ENCODE peak calls at places on chromosomes 5 and 9, in nine cellular contexts. P is HL-60; O is A549; J is fibroblast of the aortic adventitia; R is IMR-90; Y is psoas muscle; V is uterus; D is CD4-positive, alpha-beta T cell; A is K562. T is an unnamed sample.

GRCh38 chr9:92242115-92242778 is 51.2 kb downstream of the IARS1 start:
- DNase-seq in P (no peak), O (peak), J (peak), R (peak), Y (no peak), V (peak), D (no peak), A (no peak), T (no peak)

GRCh38 chr5:109453251-109453650 is 43.5 kb upstream of the PJA2 start:
- DNase-seq in P (no peak), O (no peak), J (no peak), R (peak), Y (no peak), V (no peak), D (no peak), A (no peak), T (no peak)

GRCh38 chr5:36494756-36495637 is 111.4 kb upstream of the SLC1A3 start:
- DNase-seq in P (no peak), O (no peak), J (peak), R (peak), Y (no peak), V (no peak), D (no peak), A (no peak), T (no peak)

GRCh38 chr9:100554935-100555401 is 22.9 kb upstream of the CAVIN4 start:
- DNase-seq in P (no peak), O (no peak), J (peak), R (peak), Y (no peak), V (no peak), D (no peak), A (no peak), T (no peak)

GRCh38 chr5:68330564-68330963 is 115.0 kb downstream of the PIK3R1 start:
- DNase-seq in P (no peak), O (no peak), J (peak), R (peak), Y (no peak), V (peak), D (no peak), A (no peak), T (no peak)

GRCh38 chr5:177423671-177424070 is 2.8 kb upstream of the GRK6 start:
- DNase-seq in P (no peak), O (no peak), J (no peak), R (no peak), Y (no peak), V (no peak), D (no peak), A (no peak), T (no peak)

GRCh38 chr5:181205735-181206401 is 872 bp upstream of the TRIM7 start:
- DNase-seq in P (no peak), O (no peak), J (no peak), R (peak), Y (no peak), V (no peak), D (no peak), A (no peak), T (no peak)

GRCh38 chr5:138874241-138874640 is 894 bp downstream of the LRRTM2 start:
- DNase-seq in P (no peak), O (no peak), J (peak), R (peak), Y (no peak), V (no peak), D (no peak), A (no peak), T (no peak)

GRCh38 chr5:122442938-122443337 is 130.9 kb downstream of the SNCAIP start:
- DNase-seq in P (no peak), O (no peak), J (no peak), R (no peak), Y (no peak), V (no peak), D (no peak), A (no peak), T (no peak)

GRCh38 chr9:24545847-24546522 is at the start of gene IZUMO3:
- DNase-seq in P (no peak), O (no peak), J (no peak), R (no peak), Y (no peak), V (no peak), D (no peak), A (no peak), T (no peak)

GRCh38 chr5:42745426-42745825 is 11.2 kb upstream of the CCDC152 start:
- DNase-seq in P (no peak), O (peak), J (peak), R (no peak), Y (no peak), V (no peak), D (no peak), A (peak), T (peak)

GRCh38 chr5:65893749-65894430 is 32.5 kb upstream of the ERBIN start:
- DNase-seq in P (no peak), O (no peak), J (no peak), R (no peak), Y (no peak), V (no peak), D (no peak), A (no peak), T (no peak)

GRCh38 chr5:79200573-79201183 is 35.3 kb upstream of the JMY start:
- DNase-seq in P (no peak), O (peak), J (peak), R (peak), Y (no peak), V (no peak), D (no peak), A (peak), T (peak)
- TF ChIP-seq CTCF in P (peak), O (peak), J (peak), R (peak), Y (no peak), V (no peak), D (peak), A (peak), T (peak)

GRCh38 chr9:27888661-27889295 is 315.5 kb upstream of the C9orf72 start:
- DNase-seq in P (peak), O (peak), J (no peak), R (no peak), Y (no peak), V (no peak), D (no peak), A (peak), T (peak)
- TF ChIP-seq CTCF in P (peak), O (peak), J (peak), R (peak), Y (peak), V (no peak), D (peak), A (peak), T (peak)

GRCh38 chr5:150272531-150272930 is 17.0 kb downstream of the CAMK2A start:
- DNase-seq in P (no peak), O (peak), J (peak), R (peak), Y (no peak), V (no peak), D (no peak), A (peak), T (peak)
- TF ChIP-seq CTCF in P (peak), O (peak), J (peak), R (peak), Y (peak), V (peak), D (no peak), A (peak), T (no peak)

DNA sequence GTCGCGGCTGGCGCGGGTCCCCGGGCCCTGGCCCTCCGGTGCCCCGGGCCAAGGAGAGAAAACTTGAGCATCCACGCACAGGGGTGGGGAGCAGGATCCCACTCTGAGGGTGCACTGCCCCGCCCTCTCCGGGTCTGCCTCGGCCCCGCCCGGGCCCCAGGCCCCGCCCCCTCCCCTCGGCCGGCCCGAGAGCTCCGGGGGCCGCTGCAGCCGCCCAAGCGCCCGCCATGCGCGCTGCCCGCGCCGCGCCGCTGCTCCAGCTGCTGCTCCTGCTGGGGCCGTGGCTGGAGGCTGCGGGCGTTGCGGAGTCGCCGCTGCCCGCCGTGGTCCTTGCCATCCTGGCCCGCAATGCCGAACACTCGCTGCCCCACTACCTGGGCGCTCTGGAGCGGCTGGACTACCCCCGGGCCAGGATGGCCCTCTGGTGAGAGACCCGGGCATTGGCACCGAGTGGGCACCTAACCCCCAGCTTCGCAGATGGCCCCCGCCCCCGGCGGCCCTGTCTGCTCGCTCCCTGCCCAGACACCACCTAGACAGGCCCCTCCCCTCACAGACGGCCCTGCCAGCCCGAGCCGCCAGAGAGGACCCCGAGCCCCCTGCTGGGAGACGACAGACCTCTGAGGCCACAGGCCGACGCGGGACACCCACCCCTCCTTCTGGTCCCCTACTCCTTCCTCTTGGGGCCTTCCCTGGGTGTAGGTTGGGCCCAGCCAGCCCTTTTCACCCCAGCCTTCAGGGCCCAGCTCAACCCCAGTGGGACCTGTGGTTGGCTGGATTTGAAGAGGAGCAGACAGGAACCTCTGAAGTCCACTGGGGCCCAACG is at the start of gene CERCAM:
- DNase-seq in P (no peak), O (peak), J (peak), R (peak), Y (peak), V (peak), D (peak), A (peak), T (peak)
- TF ChIP-seq CTCF in P (no peak), O (no peak), J (no peak), R (no peak), Y (no peak), V (no peak), D (no peak), A (no peak), T (no peak)

GRCh38 chr5:151741678-151742423 is 16.6 kb downstream of the ATOX1 start:
- DNase-seq in P (no peak), O (no peak), J (peak), R (peak), Y (no peak), V (no peak), D (no peak), A (no peak), T (peak)

GRCh38 chr5:151740336-151740942 is 18.0 kb downstream of the ATOX1 start:
- DNase-seq in P (no peak), O (peak), J (peak), R (peak), Y (peak), V (peak), D (no peak), A (peak), T (peak)

GRCh38 chr5:151739395-151739794 is 19.0 kb downstream of the ATOX1 start:
- DNase-seq in P (no peak), O (no peak), J (no peak), R (no peak), Y (no peak), V (peak), D (no peak), A (no peak), T (no peak)

GRCh38 chr5:151739939-151740335 is 18.5 kb downstream of the ATOX1 start:
- DNase-seq in P (no peak), O (peak), J (peak), R (peak), Y (no peak), V (no peak), D (no peak), A (no peak), T (no peak)

GRCh38 chr5:151740958-151741373 is 17.5 kb downstream of the ATOX1 start:
- DNase-seq in P (no peak), O (no peak), J (peak), R (peak), Y (no peak), V (no peak), D (no peak), A (no peak), T (no peak)
- TF ChIP-seq CTCF in P (no peak), O (peak), J (no peak), R (no peak), Y (no peak), V (no peak), D (no peak), A (no peak), T (no peak)

GRCh38 chr9:107481035-107481434 is 8.5 kb downstream of the KLF4 start:
- DNase-seq in P (no peak), O (peak), J (peak), R (no peak), Y (no peak), V (no peak), D (no peak), A (no peak), T (no peak)
- TF ChIP-seq CTCF in P (no peak), O (peak), J (peak), R (peak), Y (no peak), V (no peak), D (no peak), A (peak), T (no peak)

GRCh38 chr5:97980291-97980690 is 793.2 kb upstream of the RGMB start:
- DNase-seq in P (no peak), O (no peak), J (peak), R (no peak), Y (no peak), V (no peak), D (no peak), A (no peak), T (no peak)

GRCh38 chr5:97991236-97991635 is 782.2 kb upstream of the RGMB start:
- DNase-seq in P (no peak), O (no peak), J (no peak), R (no peak), Y (no peak), V (no peak), D (no peak), A (no peak), T (no peak)

GRCh38 chr5:97986069-97986468 is 787.4 kb upstream of the RGMB start:
- DNase-seq in P (no peak), O (no peak), J (peak), R (peak), Y (no peak), V (no peak), D (no peak), A (no peak), T (no peak)
- TF ChIP-seq CTCF in P (no peak), O (no peak), J (no peak), R (no peak), Y (no peak), V (no peak), D (no peak), A (no peak), T (no peak)

DNA sequence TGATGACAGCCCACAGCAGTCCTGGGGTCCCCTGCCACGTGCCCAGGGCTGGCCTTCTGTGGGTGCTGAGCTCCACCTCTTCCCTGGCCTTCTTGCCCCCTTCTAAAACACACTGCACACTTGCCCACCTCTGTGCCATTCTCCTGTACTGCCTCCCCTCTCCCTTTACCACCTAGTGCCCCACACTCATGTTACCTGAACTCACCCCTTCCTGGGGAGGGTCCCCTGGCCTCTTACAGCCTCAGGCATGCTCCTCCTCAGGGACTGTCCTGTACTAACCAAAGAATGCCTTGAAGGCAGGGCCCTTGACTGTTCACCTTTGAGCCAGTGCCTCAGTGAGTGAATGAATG is 60.3 kb downstream of the FGF18 start:
- DNase-seq in P (no peak), O (no peak), J (no peak), R (no peak), Y (no peak), V (no peak), D (no peak), A (no peak), T (no peak)
- TF ChIP-seq CTCF in P (no peak), O (no peak), J (no peak), R (no peak), Y (no peak), V (no peak), D (no peak), A (no peak), T (no peak)

GRCh38 chr5:141641634-141642278 is 5.0 kb downstream of the RELL2 start:
- DNase-seq in P (no peak), O (peak), J (peak), R (peak), Y (no peak), V (no peak), D (no peak), A (peak), T (peak)
- TF ChIP-seq CTCF in P (no peak), O (peak), J (peak), R (peak), Y (no peak), V (no peak), D (no peak), A (peak), T (peak)

T was measured in Calu3.